ENCODE peak calls at places on chromosomes 3 and 15, in nine cellular contexts. C is heart right ventricle; P is MM.1S; Z is CD8-positive, alpha-beta T cell; O is AG09309; Q is thoracic aorta; X is tibial artery; G is fibroblast of villous mesenchyme; I is brain microvascular endothelial cell. K is an unnamed sample.

GRCh38 chr15:40232625-40233070 is 6.2 kb upstream of the PAK6 start:
- DNase-seq in P (no peak), X (peak), O (no peak), Z (no peak), Q (no peak), C (no peak), G (peak), I (no peak), K (no peak)

GRCh38 chr3:85631070-85631469 is 672.3 kb downstream of the CADM2 start:
- DNase-seq in P (no peak), C (no peak), O (no peak), Z (no peak), Q (no peak), X (no peak), I (no peak), G (no peak), K (no peak)

GRCh38 chr3:73786346-73786807 is 161.6 kb upstream of the PDZRN3 start:
- DNase-seq in P (no peak), Z (no peak), O (peak), I (peak), G (peak), X (peak), Q (peak), C (no peak), K (peak)

GRCh38 chr3:171753025-171753472 is 57.2 kb downstream of the PLD1 start:
- DNase-seq in Z (no peak), C (no peak), P (no peak), X (peak), G (peak), I (no peak), Q (no peak), O (no peak), K (no peak)

GRCh38 chr3:53161820-53162671 is 1.0 kb downstream of the PRKCD start:
- DNase-seq in I (no peak), O (no peak), P (peak), Q (no peak), C (peak), X (no peak), G (peak), Z (peak), K (no peak)

GRCh38 chr3:153158961-153159735 is 2.9 kb upstream of the RAP2B start:
- DNase-seq in P (no peak), G (no peak), Z (no peak), Q (no peak), I (no peak), O (no peak), X (no peak), C (no peak), K (no peak)

GRCh38 chr3:196800742-196801141 is 61.1 kb downstream of the PAK2 start:
- DNase-seq in P (no peak), G (no peak), I (no peak), Z (no peak), X (no peak), O (no peak), C (no peak), Q (no peak), K (no peak)

GRCh38 chr3:42061042-42061710 is 30.0 kb upstream of the TRAK1 start:
- DNase-seq in Z (no peak), P (no peak), C (peak), X (no peak), O (no peak), I (no peak), Q (no peak), G (peak), K (no peak)

GRCh38 chr3:77159182-77159581 is 119.3 kb downstream of the ROBO2 start:
- DNase-seq in P (no peak), Q (no peak), C (no peak), Z (no peak), I (no peak), G (no peak), X (no peak), O (no peak), K (no peak)

GRCh38 chr3:6549296-6549695 is 311.6 kb upstream of the GRM7 start:
- DNase-seq in P (no peak), X (no peak), Q (no peak), I (no peak), G (no peak), C (no peak), O (no peak), Z (no peak), K (no peak)

GRCh38 chr3:107128942-107129341 is 248.3 kb upstream of the CCDC54 start:
- DNase-seq in G (peak), Z (no peak), C (no peak), Q (no peak), X (no peak), P (no peak), I (no peak), O (no peak), K (no peak)

GRCh38 chr3:52794612-52795099 is at the start of gene ITIH3:
- DNase-seq in O (no peak), X (peak), P (no peak), G (no peak), Q (no peak), I (peak), Z (no peak), C (no peak), K (no peak)

GRCh38 chr3:69451594-69451993 is 65.7 kb upstream of the FRMD4B start:
- DNase-seq in I (no peak), G (no peak), Z (no peak), P (no peak), O (no peak), X (no peak), C (no peak), Q (no peak), K (no peak)

GRCh38 chr3:10816863-10817253 is 830 bp downstream of the SLC6A11 start:
- DNase-seq in I (no peak), G (no peak), X (no peak), Q (no peak), C (no peak), O (no peak), P (no peak), Z (no peak), K (no peak)
- H3K4me3 ChIP-seq in I (no peak), G (no peak), X (no peak), Q (no peak), C (no peak), O (no peak), P (no peak), Z (no peak), K (no peak)

GRCh38 chr3:125083776-125084175 is 28.0 kb upstream of the HEG1 start:
- DNase-seq in G (no peak), Z (no peak), C (no peak), O (no peak), I (peak), X (no peak), Q (no peak), P (no peak), K (no peak)
- H3K4me3 ChIP-seq in G (no peak), Z (no peak), C (no peak), O (no peak), I (no peak), X (no peak), Q (no peak), P (no peak), K (no peak)

GRCh38 chr15:85748176-85748575 is 46.5 kb downstream of the KLHL25 start:
- DNase-seq in I (no peak), P (no peak), O (no peak), G (no peak), X (peak), Q (no peak), Z (no peak), C (no peak), K (no peak)

GRCh38 chr15:85748729-85749128 is 46.0 kb downstream of the KLHL25 start:
- DNase-seq in Q (no peak), C (no peak), O (no peak), I (no peak), P (no peak), X (peak), G (no peak), Z (no peak), K (no peak)

GRCh38 chr15:85750807-85751730 is 43.7 kb downstream of the KLHL25 start:
- DNase-seq in P (no peak), Q (no peak), X (peak), I (no peak), C (no peak), O (no peak), Z (no peak), G (no peak), K (no peak)

GRCh38 chr15:85750319-85750806 is 44.4 kb downstream of the KLHL25 start:
- DNase-seq in P (no peak), X (peak), O (no peak), G (peak), Q (no peak), I (peak), C (peak), Z (no peak), K (no peak)

DNA sequence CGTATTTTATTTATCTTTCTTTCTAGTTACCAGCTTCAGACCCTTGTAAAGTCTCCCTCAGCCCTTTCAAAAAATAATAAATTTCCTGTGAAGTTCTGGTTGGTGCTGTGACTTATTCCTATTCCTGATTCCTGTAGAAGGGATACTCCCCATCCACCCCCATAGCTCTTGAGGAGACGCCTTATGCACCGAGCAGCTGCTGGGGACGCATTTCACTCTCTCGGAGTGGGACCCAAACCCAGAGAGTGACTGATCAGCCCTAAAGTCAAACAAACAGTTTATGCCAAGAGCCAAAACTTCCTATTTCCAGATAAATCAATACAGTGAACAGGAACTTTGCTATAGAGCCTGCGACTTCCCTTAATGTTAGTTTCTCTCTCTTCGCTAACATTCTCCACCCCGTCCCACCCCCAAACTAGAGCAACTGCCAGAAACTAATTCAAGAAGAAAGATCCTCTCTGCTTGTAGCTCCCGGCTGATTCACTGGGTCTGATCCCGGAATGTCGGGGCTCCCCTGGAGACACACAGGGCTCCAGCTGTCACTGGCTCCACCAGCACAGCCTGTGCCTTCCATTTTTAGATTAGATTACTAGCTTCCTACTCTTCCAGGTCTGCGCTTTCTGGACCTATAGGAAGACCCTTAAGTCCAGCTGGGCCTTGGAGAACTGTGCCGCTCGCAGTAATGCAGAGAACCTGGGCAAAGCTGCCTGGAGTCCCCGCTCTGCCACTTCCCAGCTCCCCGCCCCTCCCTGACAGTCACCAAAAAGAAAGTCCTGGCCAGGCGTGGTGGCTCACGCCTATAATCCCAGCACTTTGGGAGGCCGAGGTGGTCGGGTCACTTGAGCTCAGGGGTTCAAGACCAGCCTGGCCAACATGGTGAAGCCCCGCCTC is 45.2 kb downstream of the KLHL25 start:
- DNase-seq in O (no peak), X (peak), P (no peak), Q (no peak), G (no peak), C (no peak), I (no peak), Z (no peak), K (no peak)
- H3K4me3 ChIP-seq in O (no peak), X (peak), P (no peak), Q (peak), G (no peak), C (no peak), I (no peak), Z (no peak), K (no peak)

GRCh38 chr3:58041826-58042324 is 33.7 kb downstream of the FLNB start:
- DNase-seq in G (peak), Z (no peak), O (peak), P (peak), I (peak), Q (no peak), C (no peak), X (no peak), K (no peak)

GRCh38 chr3:58042947-58043707 is 34.9 kb downstream of the FLNB start:
- DNase-seq in O (no peak), Q (no peak), I (no peak), P (no peak), C (no peak), X (no peak), G (no peak), Z (no peak), K (no peak)

GRCh38 chr3:58044656-58045055 is 36.4 kb downstream of the FLNB start:
- DNase-seq in X (no peak), I (no peak), Z (no peak), O (no peak), G (no peak), C (no peak), Q (no peak), P (no peak), K (no peak)

GRCh38 chr3:58045084-58045483 is 36.9 kb downstream of the FLNB start:
- DNase-seq in C (no peak), Z (no peak), G (no peak), P (no peak), Q (no peak), I (no peak), X (no peak), O (no peak), K (no peak)

DNA sequence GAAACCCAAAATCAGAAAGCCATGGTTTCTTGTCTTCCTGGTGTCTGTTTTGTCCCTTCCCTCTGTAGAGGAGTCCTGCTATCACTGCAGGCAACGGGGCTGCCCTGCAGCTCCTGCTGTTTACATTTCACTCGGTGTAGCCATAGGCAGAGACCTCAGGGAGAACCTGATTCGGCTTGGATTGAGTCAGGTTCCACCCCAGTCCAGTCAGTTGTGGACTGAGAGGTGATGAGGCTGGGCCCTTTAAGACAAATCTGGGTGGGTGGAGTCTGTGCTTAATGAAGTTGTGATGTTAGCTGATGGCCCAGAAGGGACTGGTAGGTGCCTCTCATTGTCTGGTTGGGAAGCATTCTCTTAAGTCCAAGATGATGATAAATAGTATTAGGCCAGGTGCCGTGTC is 35.7 kb downstream of the FLNB start:
- DNase-seq in O (no peak), Z (no peak), P (no peak), Q (no peak), X (no peak), I (no peak), C (no peak), G (no peak), K (no peak)
- H3K4me3 ChIP-seq in O (no peak), Z (no peak), P (no peak), Q (no peak), X (no peak), I (no peak), C (no peak), G (no peak), K (no peak)

GRCh38 chr15:64774556-64775523 is 549 bp downstream of the RBPMS2 start:
- DNase-seq in O (no peak), P (no peak), I (no peak), C (peak), Q (no peak), X (no peak), Z (no peak), G (peak), K (no peak)
- H3K4me3 ChIP-seq in O (peak), P (peak), I (peak), C (peak), Q (peak), X (peak), Z (no peak), G (peak), K (peak)

DNA sequence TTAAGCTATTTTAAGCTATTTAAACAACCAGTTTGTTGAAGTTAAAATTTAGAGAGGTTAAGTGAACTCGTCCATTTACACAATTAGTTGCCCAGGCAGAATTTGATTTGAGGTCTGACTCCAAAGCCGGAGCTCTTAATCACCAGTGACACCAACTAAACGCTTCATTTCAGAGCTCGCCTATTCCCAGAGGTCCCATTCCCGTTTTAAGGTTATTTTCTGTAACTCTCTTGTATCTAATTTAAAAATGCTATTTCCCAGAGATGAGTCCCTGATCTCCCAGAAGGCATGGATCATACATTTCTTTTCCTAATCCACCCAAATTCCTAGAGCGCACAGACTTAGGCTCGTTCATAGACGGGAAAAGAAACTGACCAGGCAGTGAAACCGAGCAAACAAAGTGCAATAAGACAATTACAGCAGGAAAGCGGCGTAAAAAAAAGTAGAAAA is 900 bp upstream of the MCTP2 start:
- DNase-seq in P (no peak), O (no peak), I (no peak), Q (no peak), Z (no peak), G (peak), C (no peak), X (no peak), K (no peak)
- H3K4me3 ChIP-seq in P (peak), O (peak), I (peak), Q (peak), Z (peak), G (peak), C (peak), X (peak), K (peak)

GRCh38 chr3:46988616-46989015 is 9.2 kb downstream of the NBEAL2 start:
- DNase-seq in X (no peak), C (no peak), O (no peak), P (no peak), G (no peak), Q (no peak), I (no peak), Z (no peak), K (no peak)
- H3K4me3 ChIP-seq in X (no peak), C (no peak), O (no peak), P (peak), G (no peak), Q (no peak), I (no peak), Z (no peak), K (no peak)

GRCh38 chr3:113153499-113154107 is 57.8 kb upstream of the BOC start:
- DNase-seq in X (no peak), Q (no peak), G (no peak), P (peak), O (no peak), C (no peak), Z (no peak), I (no peak), K (no peak)
- H3K4me3 ChIP-seq in X (no peak), Q (no peak), G (no peak), P (no peak), O (no peak), C (no peak), Z (no peak), I (no peak), K (no peak)

DNA sequence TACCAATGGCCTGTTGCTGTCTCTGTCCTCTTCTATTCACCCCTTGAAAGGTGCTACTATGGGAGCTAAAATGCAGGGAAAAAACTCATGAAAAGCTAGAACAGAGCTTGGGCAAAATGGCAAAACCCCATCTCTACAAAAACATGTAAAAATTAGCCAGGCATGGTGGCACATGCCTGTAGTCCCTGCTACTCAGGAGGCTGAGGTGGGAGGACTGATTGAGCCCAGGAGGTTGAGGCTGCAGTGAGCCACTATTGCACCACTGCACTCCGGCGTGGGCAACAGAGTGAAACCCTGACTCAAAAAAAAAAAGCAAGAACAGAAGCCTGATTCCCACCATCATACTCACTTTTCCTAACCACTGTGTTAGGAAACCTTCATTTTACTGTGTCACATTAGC is 1.9 kb downstream of the MAP4 start:
- DNase-seq in P (no peak), O (no peak), C (no peak), Z (no peak), G (no peak), I (no peak), Q (no peak), X (no peak), K (no peak)
- H3K4me3 ChIP-seq in P (no peak), O (no peak), C (no peak), Z (no peak), G (no peak), I (no peak), Q (peak), X (no peak), K (no peak)

K was measured in epithelial cell of proximal tubule.